ENCODE peak calls at places on chromosome 5, in seven cellular contexts. S is retinal pigment epithelial cell; X is HCT116; M is lower lobe of right lung; B is CD4-positive, alpha-beta memory T cell; J is H7; T is fibroblast of mammary gland. R is an unnamed sample.

GRCh38 chr5:178372091-178372695 is 139.6 kb upstream of the PHYKPL start:
- DNase-seq in S (no peak), X (no peak), M (no peak), B (no peak), J (no peak), T (no peak), R (no peak)

GRCh38 chr5:56984445-56984844 is 32.5 kb upstream of the MIER3 start:
- DNase-seq in S (no peak), X (no peak), M (no peak), B (no peak), J (no peak), T (no peak), R (no peak)

GRCh38 chr5:123807177-123807900 is 295.4 kb downstream of the CSNK1G3 start:
- DNase-seq in S (peak), X (no peak), M (no peak), B (no peak), J (no peak), T (no peak), R (no peak)

GRCh38 chr5:62575556-62575955 is 3.1 kb upstream of the LRRC70 start:
- DNase-seq in S (no peak), X (no peak), M (no peak), B (no peak), J (no peak), T (no peak), R (no peak)

GRCh38 chr5:157026789-157027424 is 32.0 kb downstream of the HAVCR1 start:
- DNase-seq in S (no peak), X (peak), M (no peak), B (no peak), J (peak), T (peak), R (no peak)

GRCh38 chr5:96537386-96537785 is 104.3 kb upstream of the PCSK1 start:
- DNase-seq in S (no peak), X (no peak), M (no peak), B (peak), J (no peak), T (peak), R (no peak)

GRCh38 chr5:10454591-10455272 is 13.1 kb downstream of the ROPN1L start:
- DNase-seq in S (no peak), X (no peak), M (no peak), B (no peak), J (no peak), T (peak), R (no peak)

GRCh38 chr5:137273511-137273910 is 225.6 kb downstream of the SPOCK1 start:
- DNase-seq in S (no peak), X (no peak), M (no peak), B (no peak), J (no peak), T (peak), R (no peak)

GRCh38 chr5:131595088-131596033 is 39.7 kb downstream of the RAPGEF6 start:
- DNase-seq in S (no peak), X (no peak), M (no peak), B (peak), J (no peak), T (no peak), R (no peak)

GRCh38 chr5:170287532-170287931 is 10.0 kb downstream of the LCP2 start:
- DNase-seq in S (no peak), X (no peak), M (no peak), B (no peak), J (no peak), T (peak), R (peak)

GRCh38 chr5:23473915-23474679 is 33.3 kb upstream of the PRDM9 start:
- DNase-seq in S (no peak), X (no peak), M (no peak), B (no peak), J (no peak), T (no peak), R (no peak)

GRCh38 chr5:55173696-55174101 is 722 bp upstream of the CDC20B start:
- DNase-seq in S (no peak), X (no peak), M (no peak), B (no peak), J (peak), T (no peak), R (no peak)

GRCh38 chr5:72427016-72427415 is 80.2 kb downstream of the ZNF366 start:
- DNase-seq in S (no peak), X (no peak), M (no peak), B (no peak), J (no peak), T (no peak), R (no peak)

GRCh38 chr5:35819656-35820055 is 37.0 kb upstream of the IL7R start:
- DNase-seq in S (no peak), X (no peak), M (no peak), B (peak), J (no peak), T (no peak), R (no peak)

GRCh38 chr5:87122171-87122977 is 145.3 kb upstream of the RASA1 start:
- DNase-seq in S (no peak), X (no peak), M (no peak), B (no peak), J (no peak), T (no peak), R (no peak)

GRCh38 chr5:87119588-87119987 is 148.1 kb upstream of the RASA1 start:
- DNase-seq in S (no peak), X (no peak), M (no peak), B (no peak), J (no peak), T (no peak), R (no peak)

GRCh38 chr5:87125796-87126195 is 141.9 kb upstream of the RASA1 start:
- DNase-seq in S (no peak), X (no peak), M (no peak), B (no peak), J (no peak), T (no peak), R (no peak)

GRCh38 chr5:87120518-87121314 is 147.0 kb upstream of the RASA1 start:
- DNase-seq in S (peak), X (peak), M (no peak), B (peak), J (no peak), T (peak), R (no peak)

DNA sequence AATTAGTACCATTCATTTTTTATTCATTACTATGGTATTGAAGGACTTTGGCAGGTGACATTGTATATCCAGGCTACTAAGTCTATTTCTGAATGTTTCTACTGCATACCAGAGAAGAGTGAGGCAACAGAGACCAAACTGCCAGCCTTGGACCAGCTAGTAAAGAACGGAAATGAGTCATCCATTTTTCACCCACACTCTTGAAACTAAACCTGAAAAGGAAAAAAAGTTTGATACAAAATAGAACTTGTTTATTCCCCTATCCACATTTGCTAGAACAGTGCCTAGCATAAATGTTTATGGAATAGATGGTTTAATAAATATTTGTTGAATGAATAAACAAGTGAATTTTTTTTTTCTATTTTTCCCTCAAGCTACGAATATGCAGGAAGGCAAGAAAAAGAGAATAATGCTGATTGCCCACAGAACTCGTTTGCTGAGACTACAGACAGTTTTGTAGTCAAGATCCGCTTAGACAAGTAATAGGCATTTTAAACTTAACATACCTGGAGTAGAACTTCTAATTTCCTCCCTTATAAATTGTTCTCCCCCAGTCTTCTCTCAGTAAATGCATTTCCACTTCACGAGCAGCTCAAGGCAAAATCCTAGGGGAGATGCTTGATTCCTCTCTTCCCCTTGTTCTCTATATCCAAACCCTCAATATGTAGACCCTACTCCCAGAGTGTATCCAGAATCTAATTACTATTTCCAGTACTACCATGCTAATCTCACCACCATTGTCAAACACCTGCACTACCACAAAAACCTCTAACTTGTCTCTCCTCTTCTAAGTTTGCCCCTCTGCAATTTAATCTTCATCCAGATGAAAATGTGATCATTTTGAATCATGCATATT is 146.1 kb upstream of the RASA1 start:
- DNase-seq in S (peak), X (peak), M (no peak), B (peak), J (no peak), T (peak), R (peak)
- H3K4me3 ChIP-seq in S (no peak), X (peak), M (no peak), B (no peak), J (no peak), T (no peak), R (no peak)

DNA sequence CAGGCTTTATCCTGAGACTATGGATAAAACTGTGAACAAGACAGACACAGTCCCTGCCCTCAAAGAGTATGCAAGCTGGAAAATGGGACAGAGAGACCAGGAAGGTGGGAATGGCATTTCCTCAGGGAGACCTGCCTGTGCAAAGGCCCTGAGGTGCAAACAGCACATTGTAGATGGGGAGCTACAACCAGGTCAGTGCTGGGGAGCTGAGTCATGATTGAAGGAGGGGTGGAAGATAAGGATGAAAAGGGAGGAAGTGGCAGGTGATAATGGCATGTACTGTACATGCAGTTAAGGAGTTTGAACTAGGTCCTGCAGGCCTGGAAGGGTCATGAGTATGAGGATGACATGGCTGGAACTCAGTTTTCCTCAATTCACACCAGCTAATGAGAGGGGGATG is 75.5 kb upstream of the BOD1 start:
- DNase-seq in S (no peak), X (no peak), M (no peak), B (no peak), J (no peak), T (no peak), R (no peak)
- H3K4me3 ChIP-seq in S (no peak), X (no peak), M (no peak), B (no peak), J (no peak), T (no peak), R (no peak)

DNA sequence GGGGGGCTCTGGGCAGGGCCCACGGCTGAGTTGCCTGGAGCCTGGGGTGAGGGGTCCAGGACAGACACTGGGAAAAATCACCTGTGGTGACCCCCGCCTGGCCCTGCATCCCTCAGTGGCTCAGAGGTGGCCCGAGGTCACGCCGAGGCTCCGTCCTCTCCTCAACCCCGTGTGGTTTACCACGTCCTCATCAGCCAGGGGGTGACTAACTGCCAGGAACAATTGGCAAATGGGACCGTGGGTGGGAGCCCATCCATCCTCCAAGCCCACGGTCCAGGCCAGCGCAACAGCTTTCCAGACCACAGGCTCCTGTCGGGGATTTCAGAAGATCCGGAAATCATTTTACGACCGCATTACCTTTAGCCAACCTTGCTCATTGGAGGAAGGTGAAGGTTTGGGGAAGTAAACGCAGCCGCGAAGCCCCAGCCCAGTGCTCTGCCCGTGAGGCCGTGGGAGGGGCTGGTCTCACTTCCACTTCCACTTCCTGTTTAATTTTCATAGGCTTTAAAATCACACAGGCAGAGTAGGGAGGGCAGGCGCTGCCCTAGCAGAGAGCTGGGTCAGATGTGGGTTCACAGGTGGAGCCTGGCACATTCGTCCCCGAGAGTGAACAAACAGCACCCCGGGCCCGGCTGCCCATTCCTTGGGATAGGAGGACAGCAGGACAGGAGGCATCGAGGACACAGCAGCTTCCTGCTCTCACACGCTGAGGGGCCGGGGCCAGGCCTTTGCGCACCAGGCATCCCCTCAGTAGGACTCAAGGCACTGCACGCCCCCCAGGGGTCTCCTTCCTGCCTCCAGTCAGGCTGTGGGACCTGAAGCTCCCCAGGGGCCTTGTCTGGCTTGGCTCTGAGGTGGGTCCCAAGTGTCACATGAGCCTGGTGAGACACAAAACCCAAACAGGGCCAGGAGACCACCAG is 19.8 kb upstream of the SLC9A3 start:
- DNase-seq in S (no peak), X (no peak), M (peak), B (peak), J (no peak), T (no peak), R (peak)
- H3K4me3 ChIP-seq in S (no peak), X (no peak), M (no peak), B (peak), J (no peak), T (no peak), R (no peak)

GRCh38 chr5:161851691-161852299 is 3.9 kb downstream of the GABRA1 start:
- DNase-seq in S (no peak), X (no peak), M (no peak), B (no peak), J (peak), T (peak), R (no peak)

GRCh38 chr5:161847896-161848510 is at the start of gene GABRA1:
- DNase-seq in S (no peak), X (no peak), M (no peak), B (no peak), J (peak), T (no peak), R (no peak)

GRCh38 chr5:161847447-161847846 is 473 bp upstream of the GABRA1 start:
- DNase-seq in S (no peak), X (no peak), M (no peak), B (no peak), J (peak), T (no peak), R (no peak)

GRCh38 chr5:161850491-161850890 is 2.6 kb downstream of the GABRA1 start:
- DNase-seq in S (no peak), X (no peak), M (no peak), B (no peak), J (no peak), T (no peak), R (no peak)

GRCh38 chr5:161846731-161847130 is 1.2 kb upstream of the GABRA1 start:
- DNase-seq in S (no peak), X (no peak), M (no peak), B (no peak), J (peak), T (no peak), R (no peak)
- H3K4me3 ChIP-seq in S (no peak), X (no peak), M (no peak), B (no peak), J (peak), T (no peak), R (no peak)

DNA sequence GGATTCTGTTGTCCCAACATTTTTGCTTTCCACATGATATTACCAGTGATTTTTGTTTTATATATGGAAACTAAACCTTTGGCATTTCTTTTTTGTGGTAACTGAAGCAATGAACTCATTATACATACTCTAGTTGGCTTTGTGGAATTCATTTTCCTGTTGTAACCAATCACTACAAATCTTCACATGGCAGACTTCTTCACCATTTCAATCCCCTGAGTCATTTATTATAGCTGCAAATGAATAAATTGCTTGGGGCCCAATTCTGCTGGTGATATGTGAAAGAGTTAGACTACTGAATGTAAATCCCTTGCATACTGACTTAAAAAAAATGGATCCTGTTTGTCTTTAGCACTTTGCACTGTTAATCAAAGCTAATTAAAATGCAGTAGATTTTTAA is 1709.6 kb upstream of the WWC1 start:
- DNase-seq in S (peak), X (no peak), M (no peak), B (no peak), J (no peak), T (peak), R (no peak)
- H3K4me3 ChIP-seq in S (no peak), X (no peak), M (no peak), B (no peak), J (no peak), T (no peak), R (no peak)

GRCh38 chr5:175059687-175060194 is 335.4 kb downstream of the MSX2 start:
- DNase-seq in S (no peak), X (peak), M (no peak), B (no peak), J (peak), T (no peak), R (peak)
- H3K4me3 ChIP-seq in S (no peak), X (no peak), M (peak), B (peak), J (peak), T (no peak), R (no peak)

GRCh38 chr5:68187268-68188055 is 28.1 kb upstream of the PIK3R1 start:
- DNase-seq in S (no peak), X (no peak), M (no peak), B (no peak), J (peak), T (no peak), R (no peak)
- H3K4me3 ChIP-seq in S (peak), X (no peak), M (peak), B (no peak), J (peak), T (no peak), R (no peak)

GRCh38 chr5:181176258-181176952 is 28.6 kb downstream of the TRIM7 start:
- DNase-seq in S (no peak), X (no peak), M (no peak), B (no peak), J (no peak), T (no peak), R (no peak)
- H3K4me3 ChIP-seq in S (no peak), X (no peak), M (no peak), B (no peak), J (no peak), T (no peak), R (no peak)

GRCh38 chr5:88734191-88734640 is 148.8 kb downstream of the MEF2C start:
- DNase-seq in S (no peak), X (no peak), M (no peak), B (no peak), J (no peak), T (no peak), R (peak)

GRCh38 chr5:88732181-88732633 is 150.8 kb downstream of the MEF2C start:
- DNase-seq in S (no peak), X (no peak), M (peak), B (no peak), J (no peak), T (peak), R (peak)

GRCh38 chr5:88729476-88730182 is 153.4 kb downstream of the MEF2C start:
- DNase-seq in S (peak), X (peak), M (no peak), B (peak), J (peak), T (peak), R (peak)

GRCh38 chr5:88734983-88735382 is 148.0 kb downstream of the MEF2C start:
- DNase-seq in S (no peak), X (no peak), M (no peak), B (no peak), J (no peak), T (no peak), R (no peak)

GRCh38 chr5:88732862-88733261 is 150.1 kb downstream of the MEF2C start:
- DNase-seq in S (no peak), X (no peak), M (no peak), B (no peak), J (no peak), T (no peak), R (no peak)
- H3K4me3 ChIP-seq in S (no peak), X (no peak), M (no peak), B (no peak), J (no peak), T (no peak), R (no peak)